ENCODE peak calls at places on chromosomes 7 and 10, in seven cellular contexts. O, N, C, H, M, A and U are unnamed samples.

GRCh38 chr7:108497082-108497725 is 28.7 kb downstream of the PNPLA8 start:
- DNase-seq in M (peak), H (peak), A (no peak), C (no peak), N (peak), O (peak), U (no peak)

GRCh38 chr7:44217852-44218402 is 17.1 kb downstream of the YKT6 start:
- DNase-seq in O (no peak), H (no peak), A (no peak), C (no peak), N (peak), M (no peak), U (no peak)

GRCh38 chr7:2000153-2000687 is 232.5 kb downstream of the MAD1L1 start:
- DNase-seq in C (no peak), M (no peak), A (no peak), H (no peak), N (no peak), O (no peak), U (no peak)

GRCh38 chr10:63921932-63922713 is 400.9 kb downstream of the REEP3 start:
- DNase-seq in M (no peak), A (no peak), C (no peak), H (no peak), O (no peak), N (no peak), U (no peak)

GRCh38 chr7:95693551-95694333 is 78.6 kb upstream of the DYNC1I1 start:
- DNase-seq in M (no peak), A (no peak), O (no peak), C (no peak), N (no peak), H (no peak), U (no peak)

GRCh38 chr10:119395287-119396007 is 147.1 kb downstream of the RGS10 start:
- DNase-seq in M (no peak), N (no peak), A (peak), C (no peak), O (no peak), H (no peak), U (no peak)

GRCh38 chr10:112687647-112688046 is 240.6 kb downstream of the VTI1A start:
- DNase-seq in C (no peak), O (no peak), M (no peak), H (no peak), A (no peak), N (no peak), U (no peak)

GRCh38 chr7:104096683-104097082 is 107.2 kb upstream of the RELN start:
- DNase-seq in C (no peak), A (no peak), M (no peak), H (peak), N (no peak), O (no peak), U (no peak)

GRCh38 chr10:70425096-70425495 is 16.4 kb downstream of the NODAL start:
- DNase-seq in N (no peak), H (no peak), A (no peak), C (no peak), M (no peak), O (no peak), U (no peak)

GRCh38 chr7:81769891-81770818 is at the start of gene HGF:
- DNase-seq in A (no peak), C (no peak), H (no peak), M (no peak), N (peak), O (no peak), U (no peak)

GRCh38 chr10:81093056-81093455 is 555.4 kb downstream of the SH2D4B start:
- DNase-seq in A (no peak), N (no peak), H (no peak), C (no peak), M (no peak), O (no peak), U (no peak)

GRCh38 chr10:100340948-100341847 is 5.8 kb upstream of the SCD start:
- DNase-seq in C (no peak), A (no peak), O (no peak), H (peak), N (no peak), M (no peak), U (no peak)
- TF ChIP-seq POLR2AphosphoS5 in C (no peak), A (no peak), O (no peak), H (peak), N (no peak), M (no peak), U (no peak)

GRCh38 chr7:97819161-97819560 is 53.0 kb downstream of the ASNS start:
- DNase-seq in C (no peak), O (no peak), N (no peak), H (peak), M (no peak), A (no peak), U (no peak)
- TF ChIP-seq TAF1 in C (no peak), O (no peak), N (no peak), H (no peak), M (no peak), A (no peak), U (no peak)

GRCh38 chr7:55077581-55078410 is 59.0 kb downstream of the EGFR start:
- DNase-seq in C (no peak), M (no peak), A (no peak), H (peak), N (no peak), O (no peak), U (no peak)

GRCh38 chr7:55078465-55079372 is 59.9 kb downstream of the EGFR start:
- DNase-seq in M (no peak), C (no peak), A (no peak), H (peak), O (peak), N (no peak), U (no peak)

GRCh38 chr7:55073051-55073511 is 54.3 kb downstream of the EGFR start:
- DNase-seq in A (no peak), O (no peak), C (no peak), H (no peak), M (peak), N (no peak), U (no peak)

GRCh38 chr7:55074008-55074499 is 55.2 kb downstream of the EGFR start:
- DNase-seq in O (no peak), C (peak), A (peak), H (peak), N (no peak), M (peak), U (peak)

DNA sequence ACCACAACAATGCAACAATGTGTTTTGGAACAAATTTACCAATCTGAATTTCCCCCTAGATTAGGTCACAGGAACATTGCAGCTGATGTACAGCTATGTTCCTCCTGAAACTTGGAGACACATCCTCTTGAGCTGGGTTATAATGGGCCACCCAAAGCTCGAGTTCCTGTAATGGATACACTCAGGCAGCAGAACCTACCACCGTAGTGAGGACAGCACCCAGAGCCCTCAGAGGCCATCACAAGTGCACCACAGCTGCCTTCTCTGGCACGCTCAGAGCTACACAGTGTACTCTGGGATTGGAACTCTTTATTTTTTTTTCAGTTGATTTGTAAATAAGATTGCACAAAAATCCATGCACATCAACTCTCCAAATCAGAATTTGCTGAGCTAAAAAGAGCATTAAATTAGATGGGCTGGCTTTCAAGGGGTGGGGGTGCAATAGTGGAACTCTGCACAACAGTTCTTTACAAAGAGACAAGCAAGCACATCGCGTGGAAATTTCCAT is 56.7 kb downstream of the EGFR start:
- DNase-seq in A (no peak), M (no peak), H (no peak), C (no peak), O (no peak), N (no peak), U (no peak)
- TF ChIP-seq POLR2AphosphoS5 in A (no peak), M (no peak), H (no peak), C (no peak), O (no peak), N (no peak), U (no peak)

GRCh38 chr7:118153551-118154177 is 30.3 kb upstream of the LSM8 start:
- DNase-seq in C (no peak), M (no peak), N (peak), H (peak), A (no peak), O (peak), U (no peak)
- TF ChIP-seq TAF1 in C (no peak), M (no peak), N (no peak), H (no peak), A (no peak), O (no peak), U (no peak)

GRCh38 chr10:11162828-11163599 is 145.3 kb downstream of the CELF2 start:
- DNase-seq in N (no peak), O (no peak), A (peak), M (peak), H (no peak), C (no peak), U (peak)
- TF ChIP-seq POLR2AphosphoS5 in N (no peak), O (no peak), A (no peak), M (peak), H (no peak), C (no peak), U (peak)

GRCh38 chr10:103545366-103545765 is 51.9 kb downstream of the NEURL1 start:
- DNase-seq in H (no peak), N (peak), O (no peak), A (no peak), C (no peak), M (no peak), U (no peak)

GRCh38 chr10:103542764-103543616 is 49.5 kb downstream of the NEURL1 start:
- DNase-seq in N (peak), H (peak), C (no peak), A (no peak), O (no peak), M (peak), U (no peak)

GRCh38 chr10:103545771-103546281 is 52.3 kb downstream of the NEURL1 start:
- DNase-seq in H (no peak), C (no peak), O (no peak), A (no peak), M (no peak), N (peak), U (no peak)

GRCh38 chr10:103544657-103545310 is 51.3 kb downstream of the NEURL1 start:
- DNase-seq in H (no peak), N (peak), C (no peak), M (no peak), O (no peak), A (no peak), U (no peak)

DNA sequence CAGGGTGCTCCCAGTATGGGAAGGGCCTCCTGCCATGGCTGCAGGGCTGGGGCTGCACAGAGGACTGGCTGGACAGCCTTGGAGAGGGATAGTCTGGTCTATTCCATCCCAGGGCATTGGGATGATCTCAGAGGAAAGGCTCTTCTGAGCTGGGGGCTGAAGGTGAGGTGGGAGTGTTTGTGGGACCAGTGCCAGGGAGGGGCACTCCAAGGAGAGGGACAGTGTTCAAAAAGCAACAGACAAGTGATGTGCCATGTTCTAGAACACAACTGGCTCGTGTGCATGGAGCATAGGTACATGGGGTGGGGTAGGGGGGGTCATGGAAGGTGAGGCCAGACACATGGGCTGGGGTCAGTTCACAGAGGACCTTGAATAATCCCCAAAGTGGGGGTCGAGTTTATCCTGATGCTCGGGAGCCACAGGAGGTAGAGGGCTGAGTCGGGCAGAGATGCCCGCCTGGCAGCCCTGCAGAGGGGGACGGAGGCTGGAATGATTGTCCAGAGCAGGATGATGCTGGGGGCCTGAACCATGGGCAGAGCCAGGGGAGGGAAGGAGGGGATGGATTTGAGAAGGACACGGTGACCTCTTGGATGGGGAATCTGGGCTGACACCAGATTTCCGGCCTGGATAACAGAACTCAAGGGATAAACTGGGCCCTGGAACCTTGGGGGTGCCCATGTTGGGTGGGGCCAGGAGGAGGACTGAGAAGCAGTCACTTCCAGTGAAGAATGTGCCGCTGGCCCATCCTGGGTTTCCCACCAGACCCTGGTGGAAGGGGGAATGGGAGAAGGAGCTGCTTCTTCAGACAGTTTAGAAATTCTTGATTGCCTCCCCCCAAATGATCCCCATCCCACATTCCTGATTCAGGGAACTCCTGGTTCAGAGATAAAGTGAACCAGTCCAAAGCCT is 50.4 kb downstream of the NEURL1 start:
- DNase-seq in N (peak), M (no peak), A (no peak), O (no peak), C (no peak), H (no peak), U (no peak)
- TF ChIP-seq TAF1 in N (no peak), M (no peak), A (no peak), O (no peak), C (no peak), H (no peak), U (no peak)